ENCODE peak calls at places on chromosomes 16 and 17, in nine cellular contexts. K is AG09309; X is cardiac muscle cell; I is Kasumi-1; Y is stimulated activated naive CD4-positive, alpha-beta T cell; T is EL; N is iris pigment epithelial cell; A is activated CD8-positive, alpha-beta memory T cell treated with anti-CD3 and anti-CD28 coated beads, Interleukin-2, amount 50 U/mL, for 48 hours; E is caudate nucleus. O is an unnamed sample.

GRCh38 chr17:37610971-37611370 is 1.8 kb upstream of the SYNRG start:
- DNase-seq in K (no peak), X (no peak), E (no peak), I (no peak), A (no peak), T (no peak), Y (no peak), N (no peak), O (no peak)

GRCh38 chr17:30095507-30096244 is 20.9 kb upstream of the NSRP1 start:
- DNase-seq in N (peak; percentile 86), T (peak; percentile 79), I (peak; percentile 88), Y (no peak), X (peak; percentile 84), A (no peak), K (peak; percentile 49), E (no peak), O (no peak)

GRCh38 chr17:2375406-2375805 is 25.5 kb downstream of the MNT start:
- DNase-seq in A (no peak), E (no peak), I (no peak), X (no peak), T (no peak), K (no peak), N (no peak), Y (no peak), O (no peak)

GRCh38 chr16:67163164-67163902 is 1.2 kb upstream of the HSF4 start:
- DNase-seq in K (no peak), I (no peak), Y (peak; percentile 19), X (peak; percentile 56), E (peak; percentile 69), N (peak; percentile 70), T (peak; percentile 48), A (peak; percentile 72), O (no peak)

GRCh38 chr16:70700101-70701020 is 14.5 kb upstream of the MTSS2 start:
- DNase-seq in T (no peak), X (no peak), N (no peak), A (no peak), I (no peak), E (peak; percentile 77), Y (no peak), K (no peak), O (no peak)

GRCh38 chr16:6484931-6485330 is 847.7 kb upstream of the RBFOX1 start:
- DNase-seq in E (no peak), N (no peak), Y (no peak), A (no peak), T (no peak), I (no peak), K (no peak), X (no peak), O (no peak)

GRCh38 chr16:60107920-60108319 is 1373.8 kb upstream of the GOT2 start:
- DNase-seq in T (no peak), N (no peak), I (peak; percentile 89), E (no peak), X (no peak), K (no peak), Y (no peak), A (no peak), O (no peak)

GRCh38 chr17:65515959-65516948 is 45.2 kb downstream of the AXIN2 start:
- DNase-seq in N (peak; percentile 38), K (no peak), E (no peak), A (no peak), X (peak; percentile 50), I (no peak), Y (no peak), T (no peak), O (no peak)

GRCh38 chr17:83079340-83079747 is at the start of gene METRNL:
- DNase-seq in Y (no peak), E (peak; percentile 36), A (peak; percentile 87), I (peak; percentile 60), X (peak; percentile 79), N (peak; percentile 67), T (peak; percentile 72), K (no peak), O (peak; percentile 22)

GRCh38 chr16:79528281-79528680 is 72.3 kb downstream of the MAF start:
- DNase-seq in N (no peak), A (no peak), K (no peak), I (no peak), X (no peak), T (no peak), Y (no peak), E (no peak), O (no peak)

GRCh38 chr17:17818088-17818526 is 18.7 kb downstream of the SREBF1 start:
- DNase-seq in N (peak; percentile 49), A (no peak), T (peak; percentile 38), Y (no peak), I (peak; percentile 4), E (no peak), K (no peak), X (peak; percentile 52), O (no peak)

GRCh38 chr16:51971184-51971583 is 575.8 kb downstream of the TOX3 start:
- DNase-seq in A (no peak), I (no peak), Y (no peak), K (no peak), T (peak; percentile 6), X (peak; percentile 8), N (peak; percentile 67), E (no peak), O (no peak)

GRCh38 chr17:48123111-48123510 is 15.5 kb downstream of the SNX11 start:
- DNase-seq in A (no peak), Y (no peak), K (no peak), I (no peak), X (no peak), N (no peak), E (peak; percentile 56), T (no peak), O (no peak)

GRCh38 chr16:87968541-87968940 is 17.3 kb downstream of the BANP start:
- DNase-seq in A (no peak), E (no peak), T (no peak), I (no peak), X (peak; percentile 37), N (peak; percentile 79), K (no peak), Y (no peak), O (no peak)

GRCh38 chr17:35963663-35964062 is 17.6 kb downstream of the CCL16 start:
- DNase-seq in N (no peak), A (no peak), E (no peak), K (no peak), Y (no peak), X (no peak), I (no peak), T (no peak), O (no peak)

GRCh38 chr16:915546-915945 is 55.2 kb downstream of the LMF1 start:
- DNase-seq in X (no peak), A (no peak), Y (no peak), E (no peak), T (no peak), K (no peak), I (no peak), N (no peak), O (no peak)

GRCh38 chr17:28819582-28819981 is 23.0 kb downstream of the FAM222B start:
- DNase-seq in N (no peak), X (no peak), I (no peak), E (no peak), T (no peak), K (no peak), A (no peak), Y (no peak), O (no peak)

GRCh38 chr17:21039839-21040575 is 2.8 kb downstream of the USP22 start:
- DNase-seq in E (no peak), X (peak; percentile 76), I (no peak), A (peak; percentile 70), Y (no peak), T (peak; percentile 56), N (peak; percentile 52), K (no peak), O (no peak)

GRCh38 chr17:19867654-19868395 is at the start of gene ULK2:
- DNase-seq in E (peak; percentile 57), K (peak; percentile 27), N (peak; percentile 85), X (peak; percentile 87), Y (no peak), A (peak; percentile 74), I (no peak), T (peak; percentile 78), O (no peak)

GRCh38 chr17:78266231-78266631 is 34.8 kb downstream of the TMEM235 start:
- DNase-seq in X (no peak), E (no peak), T (no peak), K (no peak), N (no peak), I (no peak), Y (no peak), A (no peak), O (no peak)

GRCh38 chr16:70804153-70804728 is 3.3 kb upstream of the VAC14 start:
- DNase-seq in Y (no peak), I (no peak), N (peak; percentile 98), X (peak; percentile 89), E (no peak), K (peak; percentile 62), T (peak; percentile 88), A (no peak), O (no peak)

GRCh38 chr17:63962298-63962744 is 10.4 kb downstream of the SCN4A start:
- DNase-seq in E (no peak), Y (no peak), K (no peak), T (no peak), A (no peak), X (no peak), N (no peak), I (no peak), O (no peak)

GRCh38 chr16:78773316-78773715 is 673.9 kb downstream of the WWOX start:
- DNase-seq in N (no peak), A (no peak), I (no peak), K (no peak), Y (no peak), E (no peak), T (no peak), X (no peak), O (no peak)

O was measured in effector CD8-positive, alpha-beta T cell.